ENCODE peak calls at places on chromosome 1, in nine cellular contexts. One of them, this sample, is unnamed.

GRCh38 chr1:84298688-84299535 is 2.6 kb upstream of the SAMD13 start:
- DNase-seq in hepatic stellate cell: peak; percentile 42
- DNase-seq in adrenal gland: peak; percentile 46
- DNase-seq in T-helper 9 cell: no peak
- DNase-seq in LoVo: peak; percentile 44
- DNase-seq in ovary: no peak
- DNase-seq in endothelial cell: peak; percentile 54
- DNase-seq in astrocyte of the cerebellum: no peak
- DNase-seq in activated CD4-positive, alpha-beta T cell treated with anti-CD3 and anti-CD28 coated beads, Interleukin-2, amount 50 U/mL, for 48 hours: peak; percentile 15
- DNase-seq in this sample: no peak

GRCh38 chr1:26373281-26373680 is 731 bp upstream of the ZNF683 start:
- DNase-seq in hepatic stellate cell: no peak
- DNase-seq in adrenal gland: no peak
- DNase-seq in T-helper 9 cell: peak; percentile 27
- DNase-seq in LoVo: no peak
- DNase-seq in ovary: no peak
- DNase-seq in endothelial cell: no peak
- DNase-seq in astrocyte of the cerebellum: no peak
- DNase-seq in activated CD4-positive, alpha-beta T cell treated with anti-CD3 and anti-CD28 coated beads, Interleukin-2, amount 50 U/mL, for 48 hours: no peak
- DNase-seq in this sample: no peak

GRCh38 chr1:11498956-11499824 is 20.2 kb downstream of the DISP3 start:
- DNase-seq in hepatic stellate cell: no peak
- DNase-seq in adrenal gland: no peak
- DNase-seq in T-helper 9 cell: no peak
- DNase-seq in LoVo: no peak
- DNase-seq in ovary: no peak
- DNase-seq in endothelial cell: no peak
- DNase-seq in astrocyte of the cerebellum: no peak
- DNase-seq in activated CD4-positive, alpha-beta T cell treated with anti-CD3 and anti-CD28 coated beads, Interleukin-2, amount 50 U/mL, for 48 hours: no peak
- DNase-seq in this sample: no peak

GRCh38 chr1:41319803-41320711 is 41.2 kb upstream of the FOXO6 start:
- DNase-seq in hepatic stellate cell: no peak
- DNase-seq in adrenal gland: peak; percentile 74
- DNase-seq in T-helper 9 cell: no peak
- DNase-seq in LoVo: no peak
- DNase-seq in ovary: peak; percentile 37
- DNase-seq in endothelial cell: no peak
- DNase-seq in astrocyte of the cerebellum: no peak
- DNase-seq in activated CD4-positive, alpha-beta T cell treated with anti-CD3 and anti-CD28 coated beads, Interleukin-2, amount 50 U/mL, for 48 hours: no peak
- DNase-seq in this sample: no peak

GRCh38 chr1:95308276-95308675 is 74.3 kb downstream of the RWDD3 start:
- DNase-seq in hepatic stellate cell: no peak
- DNase-seq in adrenal gland: no peak
- DNase-seq in T-helper 9 cell: no peak
- DNase-seq in LoVo: no peak
- DNase-seq in ovary: no peak
- DNase-seq in endothelial cell: no peak
- DNase-seq in astrocyte of the cerebellum: no peak
- DNase-seq in activated CD4-positive, alpha-beta T cell treated with anti-CD3 and anti-CD28 coated beads, Interleukin-2, amount 50 U/mL, for 48 hours: no peak
- DNase-seq in this sample: no peak

GRCh38 chr1:44613932-44614331 is 60.3 kb downstream of the TMEM53 start:
- DNase-seq in hepatic stellate cell: no peak
- DNase-seq in adrenal gland: no peak
- DNase-seq in T-helper 9 cell: no peak
- DNase-seq in LoVo: no peak
- DNase-seq in ovary: no peak
- DNase-seq in endothelial cell: no peak
- DNase-seq in astrocyte of the cerebellum: no peak
- DNase-seq in activated CD4-positive, alpha-beta T cell treated with anti-CD3 and anti-CD28 coated beads, Interleukin-2, amount 50 U/mL, for 48 hours: no peak
- DNase-seq in this sample: no peak

GRCh38 chr1:238811211-238811610 is 575.2 kb upstream of the CHRM3 start:
- DNase-seq in hepatic stellate cell: no peak
- DNase-seq in adrenal gland: no peak
- DNase-seq in T-helper 9 cell: no peak
- DNase-seq in LoVo: no peak
- DNase-seq in ovary: no peak
- DNase-seq in endothelial cell: no peak
- DNase-seq in astrocyte of the cerebellum: no peak
- DNase-seq in activated CD4-positive, alpha-beta T cell treated with anti-CD3 and anti-CD28 coated beads, Interleukin-2, amount 50 U/mL, for 48 hours: no peak
- DNase-seq in this sample: no peak

GRCh38 chr1:18422954-18423353 is 57.8 kb upstream of the KLHDC7A start:
- DNase-seq in hepatic stellate cell: no peak
- DNase-seq in adrenal gland: no peak
- DNase-seq in T-helper 9 cell: no peak
- DNase-seq in LoVo: no peak
- DNase-seq in ovary: no peak
- DNase-seq in endothelial cell: no peak
- DNase-seq in astrocyte of the cerebellum: no peak
- DNase-seq in activated CD4-positive, alpha-beta T cell treated with anti-CD3 and anti-CD28 coated beads, Interleukin-2, amount 50 U/mL, for 48 hours: no peak
- DNase-seq in this sample: no peak

GRCh38 chr1:19484338-19484792 is 974 bp downstream of the CAPZB start:
- DNase-seq in hepatic stellate cell: no peak
- DNase-seq in adrenal gland: peak; percentile 37
- DNase-seq in T-helper 9 cell: no peak
- DNase-seq in LoVo: no peak
- DNase-seq in ovary: no peak
- DNase-seq in endothelial cell: peak; percentile 23
- DNase-seq in astrocyte of the cerebellum: no peak
- DNase-seq in activated CD4-positive, alpha-beta T cell treated with anti-CD3 and anti-CD28 coated beads, Interleukin-2, amount 50 U/mL, for 48 hours: no peak
- DNase-seq in this sample: no peak

GRCh38 chr1:36703526-36704208 is 221.0 kb upstream of the CSF3R start:
- DNase-seq in hepatic stellate cell: peak; percentile 79
- DNase-seq in adrenal gland: peak; percentile 83
- DNase-seq in T-helper 9 cell: peak; percentile 17
- DNase-seq in LoVo: peak; percentile 48
- DNase-seq in ovary: no peak
- DNase-seq in endothelial cell: peak; percentile 90
- DNase-seq in astrocyte of the cerebellum: peak; percentile 3
- DNase-seq in activated CD4-positive, alpha-beta T cell treated with anti-CD3 and anti-CD28 coated beads, Interleukin-2, amount 50 U/mL, for 48 hours: peak; percentile 75
- DNase-seq in this sample: no peak

GRCh38 chr1:230858918-230859819 is 9.2 kb downstream of the C1orf198 start:
- DNase-seq in hepatic stellate cell: no peak
- DNase-seq in adrenal gland: no peak
- DNase-seq in T-helper 9 cell: no peak
- DNase-seq in LoVo: no peak
- DNase-seq in ovary: no peak
- DNase-seq in endothelial cell: no peak
- DNase-seq in astrocyte of the cerebellum: peak; percentile 83
- DNase-seq in activated CD4-positive, alpha-beta T cell treated with anti-CD3 and anti-CD28 coated beads, Interleukin-2, amount 50 U/mL, for 48 hours: no peak
- DNase-seq in this sample: no peak

GRCh38 chr1:27166351-27166802 is 11.5 kb upstream of the SLC9A1 start:
- DNase-seq in hepatic stellate cell: peak; percentile 53
- DNase-seq in adrenal gland: no peak
- DNase-seq in T-helper 9 cell: no peak
- DNase-seq in LoVo: no peak
- DNase-seq in ovary: no peak
- DNase-seq in endothelial cell: no peak
- DNase-seq in astrocyte of the cerebellum: no peak
- DNase-seq in activated CD4-positive, alpha-beta T cell treated with anti-CD3 and anti-CD28 coated beads, Interleukin-2, amount 50 U/mL, for 48 hours: no peak
- DNase-seq in this sample: no peak

GRCh38 chr1:185398599-185398998 is 81.6 kb upstream of the IVNS1ABP start:
- DNase-seq in hepatic stellate cell: no peak
- DNase-seq in adrenal gland: no peak
- DNase-seq in T-helper 9 cell: no peak
- DNase-seq in LoVo: no peak
- DNase-seq in ovary: no peak
- DNase-seq in endothelial cell: no peak
- DNase-seq in astrocyte of the cerebellum: no peak
- DNase-seq in activated CD4-positive, alpha-beta T cell treated with anti-CD3 and anti-CD28 coated beads, Interleukin-2, amount 50 U/mL, for 48 hours: no peak
- DNase-seq in this sample: no peak

GRCh38 chr1:26225033-26225831 is 8.8 kb upstream of the CEP85 start:
- DNase-seq in hepatic stellate cell: peak; percentile 29
- DNase-seq in adrenal gland: peak; percentile 83
- DNase-seq in T-helper 9 cell: peak; percentile 22
- DNase-seq in LoVo: no peak
- DNase-seq in ovary: peak; percentile 55
- DNase-seq in endothelial cell: peak; percentile 70
- DNase-seq in astrocyte of the cerebellum: no peak
- DNase-seq in activated CD4-positive, alpha-beta T cell treated with anti-CD3 and anti-CD28 coated beads, Interleukin-2, amount 50 U/mL, for 48 hours: peak; percentile 68
- DNase-seq in this sample: no peak

GRCh38 chr1:74236440-74236839 is 1.3 kb downstream of the TNNI3K start:
- DNase-seq in hepatic stellate cell: no peak
- DNase-seq in adrenal gland: no peak
- DNase-seq in T-helper 9 cell: no peak
- DNase-seq in LoVo: no peak
- DNase-seq in ovary: no peak
- DNase-seq in endothelial cell: no peak
- DNase-seq in astrocyte of the cerebellum: no peak
- DNase-seq in activated CD4-positive, alpha-beta T cell treated with anti-CD3 and anti-CD28 coated beads, Interleukin-2, amount 50 U/mL, for 48 hours: no peak
- DNase-seq in this sample: no peak